ENCODE peak calls at places on chromosome 13, in six cellular contexts. S is K562, O is endothelial cell of umbilical vein, Y is NB4, K is A549, V is GM12878. U is an unnamed sample.
A peak's percentile ranks its signal among the peaks of the same experiment; 100 is the strongest.

GRCh38 chr13:113650731-113651148 is 7.3 kb downstream of the ATP4B start:
- DNase-seq in S (no peak), O (no peak), Y (no peak), K (no peak), V (no peak), U (no peak)

GRCh38 chr13:113817860-113818691 is 45.8 kb downstream of the GAS6 start:
- DNase-seq in S (no peak), O (peak; percentile 16), Y (no peak), K (no peak), V (no peak), U (no peak)

GRCh38 chr13:87677334-87678234 is 6.4 kb downstream of the SLITRK5 start:
- DNase-seq in S (no peak), O (no peak), Y (no peak), K (no peak), V (no peak), U (peak; percentile 1)

GRCh38 chr13:42367836-42368235 is 95.9 kb downstream of the AKAP11 start:
- DNase-seq in S (no peak), O (no peak), Y (peak; percentile 57), K (no peak), V (no peak), U (no peak)

GRCh38 chr13:45728759-45729158 is 26.6 kb downstream of the CBY2 start:
- DNase-seq in S (peak; percentile 24), O (no peak), Y (peak; percentile 51), K (peak; percentile 42), V (no peak), U (peak; percentile 57)

GRCh38 chr13:79295906-79296564 is 110.0 kb downstream of the RBM26 start:
- DNase-seq in S (no peak), O (peak; percentile 22), Y (no peak), K (peak; percentile 15), V (no peak), U (no peak)

GRCh38 chr13:45473627-45474026 is 8.9 kb downstream of the COG3 start:
- DNase-seq in S (peak; percentile 13), O (no peak), Y (peak; percentile 29), K (peak; percentile 12), V (no peak), U (peak; percentile 43)

GRCh38 chr13:81540777-81541176 is 1199.9 kb upstream of the SPRY2 start:
- DNase-seq in S (no peak), O (no peak), Y (peak; percentile 21), K (peak; percentile 16), V (no peak), U (peak; percentile 1)

GRCh38 chr13:107373551-107373950 is 805.6 kb upstream of the ARGLU1 start:
- DNase-seq in S (no peak), O (peak; percentile 91), Y (peak; percentile 15), K (no peak), V (no peak), U (no peak)

GRCh38 chr13:84845875-84846619 is 953.2 kb downstream of the SLITRK6 start:
- DNase-seq in S (no peak), O (no peak), Y (no peak), K (no peak), V (no peak), U (no peak)

GRCh38 chr13:80341771-80342271 is 895 bp upstream of the SPRY2 start:
- DNase-seq in S (no peak), O (peak; percentile 62), Y (peak; percentile 79), K (peak; percentile 54), V (no peak), U (peak; percentile 49)

GRCh38 chr13:21402586-21403307 is 56.4 kb downstream of the ZDHHC20 start:
- DNase-seq in S (no peak), O (peak; percentile 16), Y (peak; percentile 14), K (peak; percentile 14), V (no peak), U (peak; percentile 67)

GRCh38 chr13:89163081-89163480 is 1491.9 kb downstream of the SLITRK5 start:
- DNase-seq in S (no peak), O (no peak), Y (no peak), K (no peak), V (no peak), U (no peak)

GRCh38 chr13:98214008-98214643 is 37.1 kb upstream of the RNF113B start:
- DNase-seq in S (no peak), O (peak; percentile 31), Y (no peak), K (no peak), V (no peak), U (no peak)

GRCh38 chr13:86563308-86563707 is 764.1 kb upstream of the SLITRK6 start:
- DNase-seq in S (no peak), O (peak; percentile 1), Y (no peak), K (no peak), V (no peak), U (no peak)

GRCh38 chr13:112489199-112489598 is 98.8 kb downstream of the TUBGCP3 start:
- DNase-seq in S (no peak), O (no peak), Y (no peak), K (no peak), V (no peak), U (no peak)

GRCh38 chr13:49869514-49869913 is 66.6 kb downstream of the SPRYD7 start:
- DNase-seq in S (peak; percentile 23), O (peak; percentile 22), Y (peak; percentile 43), K (peak; percentile 55), V (no peak), U (peak; percentile 53)

DNA sequence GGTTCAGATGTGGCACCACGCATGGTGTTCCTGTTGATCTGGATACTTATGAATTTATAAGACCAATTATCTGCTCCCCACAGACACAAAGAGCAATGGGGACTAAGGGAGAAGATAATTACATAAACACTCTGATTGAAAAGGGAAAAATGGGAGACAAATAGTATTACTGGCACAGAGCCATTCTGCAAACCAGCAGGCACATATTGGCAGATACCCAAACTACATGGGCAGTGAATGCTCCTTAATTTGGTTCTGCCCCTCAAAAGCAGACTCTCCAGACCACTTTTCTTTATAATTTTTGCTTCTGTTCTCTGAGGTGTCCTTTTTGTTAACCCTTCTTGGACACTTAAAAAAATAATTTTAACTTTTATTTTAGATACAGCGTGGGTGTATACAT is 1674.2 kb downstream of the PCDH9 start:
- DNase-seq in S (no peak), O (no peak), Y (no peak), K (no peak), V (no peak), U (no peak)
- TF ChIP-seq MYC in S (no peak), O (no peak), Y (no peak), K (no peak), V (no peak), U (no peak)

GRCh38 chr13:97122381-97122996 is 99.6 kb upstream of the MBNL2 start:
- DNase-seq in S (no peak), O (peak; percentile 72), Y (no peak), K (peak; percentile 59), V (no peak), U (no peak)
- TF ChIP-seq MYC in S (no peak), O (no peak), Y (no peak), K (no peak), V (no peak), U (no peak)

GRCh38 chr13:38535271-38535670 is 151.6 kb upstream of the FREM2 start:
- DNase-seq in S (no peak), O (no peak), Y (no peak), K (no peak), V (no peak), U (no peak)

GRCh38 chr13:38527140-38527539 is 159.7 kb upstream of the FREM2 start:
- DNase-seq in S (no peak), O (no peak), Y (no peak), K (no peak), V (no peak), U (no peak)

GRCh38 chr13:38530492-38530891 is 156.4 kb upstream of the FREM2 start:
- DNase-seq in S (no peak), O (no peak), Y (peak; percentile 14), K (no peak), V (no peak), U (no peak)
- TF ChIP-seq MYC in S (no peak), O (no peak), Y (no peak), K (no peak), V (no peak), U (no peak)

DNA sequence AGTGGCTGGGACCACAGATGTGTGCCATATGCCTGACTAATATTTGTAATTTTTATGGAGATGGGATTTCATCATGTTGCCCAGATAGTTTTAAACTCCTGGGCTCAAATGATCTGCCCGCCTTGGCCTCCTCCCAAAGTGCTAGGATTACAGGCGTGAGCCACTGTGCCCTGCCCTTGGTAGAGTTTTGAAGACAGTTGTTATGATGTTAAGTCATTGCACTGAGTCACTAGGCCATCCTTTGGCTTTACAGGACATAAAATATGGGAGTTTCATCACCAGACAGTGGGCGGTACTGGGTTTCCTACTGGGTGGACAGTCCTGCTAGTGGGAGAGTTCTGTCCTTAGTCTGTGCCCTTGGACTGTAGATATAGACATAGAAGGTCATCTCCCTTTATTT is 282.6 kb downstream of the ATP8A2 start:
- DNase-seq in S (no peak), O (no peak), Y (no peak), K (no peak), V (no peak), U (no peak)
- TF ChIP-seq MYC in S (no peak), O (no peak), Y (no peak), K (no peak), V (no peak), U (no peak)

DNA sequence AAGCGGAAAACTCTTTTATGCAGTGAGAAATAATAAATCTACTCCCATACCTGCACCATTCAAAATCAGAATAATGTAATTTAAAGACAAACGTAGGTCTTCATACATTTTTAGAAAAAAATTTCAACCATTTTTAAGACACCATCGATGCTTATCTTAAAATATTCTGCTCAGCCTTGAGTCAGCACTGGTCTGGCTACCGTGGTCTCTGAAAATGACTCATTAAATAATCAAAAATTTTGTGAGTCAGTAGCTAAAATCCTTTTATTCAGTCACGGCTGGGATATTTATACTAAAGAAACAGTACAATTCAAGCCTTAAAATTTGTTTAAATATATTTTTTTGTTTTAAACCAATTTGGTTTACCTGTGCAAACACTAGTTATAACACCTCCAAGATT is 2862.8 kb upstream of the PCDH20 start:
- DNase-seq in S (no peak), O (peak; percentile 67), Y (no peak), K (no peak), V (no peak), U (no peak)
- TF ChIP-seq MYC in S (no peak), O (no peak), Y (no peak), K (no peak), V (no peak), U (no peak)

GRCh38 chr13:22828081-22828480 is 352.7 kb upstream of the SGCG start:
- DNase-seq in S (no peak), O (no peak), Y (no peak), K (no peak), V (no peak), U (no peak)
- TF ChIP-seq MYC in S (no peak), O (no peak), Y (no peak), K (no peak), V (no peak), U (no peak)